ENCODE peak calls at places on chromosome 22, in five cellular contexts. One of them, this sample, is unnamed.

GRCh38 chr22:49305215-49305965 is 522.3 kb downstream of the BRD1 start:
- DNase-seq in ecto neural progenitor cell: peak
- DNase-seq in stimulated activated CD4-positive, alpha-beta T cell treated with anti-CD3 and anti-CD28 coated beads, TNF-alpha, amount 100 ng/mL, for 4 hours: peak
- DNase-seq in myocyte: no peak
- DNase-seq in stimulated activated CD8-positive, alpha-beta memory T cell treated with anti-CD3 and anti-CD28 coated beads, Interleukin-7, amount 100 ng/mL, for 1 hour: peak
- DNase-seq in this sample: no peak

GRCh38 chr22:37022483-37023337 is 3.2 kb downstream of the MPST start:
- DNase-seq in ecto neural progenitor cell: no peak
- DNase-seq in stimulated activated CD4-positive, alpha-beta T cell treated with anti-CD3 and anti-CD28 coated beads, TNF-alpha, amount 100 ng/mL, for 4 hours: no peak
- DNase-seq in myocyte: no peak
- DNase-seq in stimulated activated CD8-positive, alpha-beta memory T cell treated with anti-CD3 and anti-CD28 coated beads, Interleukin-7, amount 100 ng/mL, for 1 hour: no peak
- DNase-seq in this sample: no peak

GRCh38 chr22:36823177-36823839 is 6.5 kb upstream of the PVALB start:
- DNase-seq in ecto neural progenitor cell: no peak
- DNase-seq in stimulated activated CD4-positive, alpha-beta T cell treated with anti-CD3 and anti-CD28 coated beads, TNF-alpha, amount 100 ng/mL, for 4 hours: no peak
- DNase-seq in myocyte: peak
- DNase-seq in stimulated activated CD8-positive, alpha-beta memory T cell treated with anti-CD3 and anti-CD28 coated beads, Interleukin-7, amount 100 ng/mL, for 1 hour: no peak
- DNase-seq in this sample: no peak

GRCh38 chr22:45397806-45398205 is 15.6 kb downstream of the SMC1B start:
- DNase-seq in ecto neural progenitor cell: no peak
- DNase-seq in stimulated activated CD4-positive, alpha-beta T cell treated with anti-CD3 and anti-CD28 coated beads, TNF-alpha, amount 100 ng/mL, for 4 hours: no peak
- DNase-seq in myocyte: no peak
- DNase-seq in stimulated activated CD8-positive, alpha-beta memory T cell treated with anti-CD3 and anti-CD28 coated beads, Interleukin-7, amount 100 ng/mL, for 1 hour: no peak
- DNase-seq in this sample: no peak

GRCh38 chr22:24803064-24803542 is 2.9 kb upstream of the SGSM1 start:
- DNase-seq in ecto neural progenitor cell: peak
- DNase-seq in stimulated activated CD4-positive, alpha-beta T cell treated with anti-CD3 and anti-CD28 coated beads, TNF-alpha, amount 100 ng/mL, for 4 hours: peak
- DNase-seq in myocyte: peak
- DNase-seq in stimulated activated CD8-positive, alpha-beta memory T cell treated with anti-CD3 and anti-CD28 coated beads, Interleukin-7, amount 100 ng/mL, for 1 hour: peak
- DNase-seq in this sample: peak

GRCh38 chr22:39170825-39171622 is 18.5 kb upstream of the CBX7 start:
- DNase-seq in ecto neural progenitor cell: peak
- DNase-seq in stimulated activated CD4-positive, alpha-beta T cell treated with anti-CD3 and anti-CD28 coated beads, TNF-alpha, amount 100 ng/mL, for 4 hours: peak
- DNase-seq in myocyte: peak
- DNase-seq in stimulated activated CD8-positive, alpha-beta memory T cell treated with anti-CD3 and anti-CD28 coated beads, Interleukin-7, amount 100 ng/mL, for 1 hour: peak
- DNase-seq in this sample: peak

GRCh38 chr22:42959472-42960145 is 55.3 kb downstream of the PACSIN2 start:
- DNase-seq in ecto neural progenitor cell: no peak
- DNase-seq in stimulated activated CD4-positive, alpha-beta T cell treated with anti-CD3 and anti-CD28 coated beads, TNF-alpha, amount 100 ng/mL, for 4 hours: no peak
- DNase-seq in myocyte: no peak
- DNase-seq in stimulated activated CD8-positive, alpha-beta memory T cell treated with anti-CD3 and anti-CD28 coated beads, Interleukin-7, amount 100 ng/mL, for 1 hour: no peak
- DNase-seq in this sample: peak

GRCh38 chr22:38353701-38354100 is 36.5 kb upstream of the CSNK1E start:
- DNase-seq in ecto neural progenitor cell: no peak
- DNase-seq in stimulated activated CD4-positive, alpha-beta T cell treated with anti-CD3 and anti-CD28 coated beads, TNF-alpha, amount 100 ng/mL, for 4 hours: no peak
- DNase-seq in myocyte: no peak
- DNase-seq in stimulated activated CD8-positive, alpha-beta memory T cell treated with anti-CD3 and anti-CD28 coated beads, Interleukin-7, amount 100 ng/mL, for 1 hour: no peak
- DNase-seq in this sample: no peak

GRCh38 chr22:40128989-40129388 is 48.7 kb upstream of the TNRC6B start:
- DNase-seq in ecto neural progenitor cell: no peak
- DNase-seq in stimulated activated CD4-positive, alpha-beta T cell treated with anti-CD3 and anti-CD28 coated beads, TNF-alpha, amount 100 ng/mL, for 4 hours: no peak
- DNase-seq in myocyte: no peak
- DNase-seq in stimulated activated CD8-positive, alpha-beta memory T cell treated with anti-CD3 and anti-CD28 coated beads, Interleukin-7, amount 100 ng/mL, for 1 hour: no peak
- DNase-seq in this sample: no peak

GRCh38 chr22:45740236-45740635 is 68.6 kb downstream of the ATXN10 start:
- DNase-seq in ecto neural progenitor cell: no peak
- DNase-seq in stimulated activated CD4-positive, alpha-beta T cell treated with anti-CD3 and anti-CD28 coated beads, TNF-alpha, amount 100 ng/mL, for 4 hours: no peak
- DNase-seq in myocyte: no peak
- DNase-seq in stimulated activated CD8-positive, alpha-beta memory T cell treated with anti-CD3 and anti-CD28 coated beads, Interleukin-7, amount 100 ng/mL, for 1 hour: no peak
- DNase-seq in this sample: no peak

GRCh38 chr22:32627091-32627490 is 152.5 kb downstream of the FBXO7 start:
- DNase-seq in ecto neural progenitor cell: no peak
- DNase-seq in stimulated activated CD4-positive, alpha-beta T cell treated with anti-CD3 and anti-CD28 coated beads, TNF-alpha, amount 100 ng/mL, for 4 hours: no peak
- DNase-seq in myocyte: no peak
- DNase-seq in stimulated activated CD8-positive, alpha-beta memory T cell treated with anti-CD3 and anti-CD28 coated beads, Interleukin-7, amount 100 ng/mL, for 1 hour: no peak
- DNase-seq in this sample: no peak